ENCODE peak calls at places on chromosomes 5 and 9, in four cellular contexts. X is activated T-cell treated with anti-CD3 and anti-CD28 coated beads, Interleukin-2, amount 50 U/mL, for 4 hours; A is mucosa of descending colon; S is SJSA1. N is an unnamed sample.

GRCh38 chr5:176542596-176543427 is 5.6 kb upstream of the RNF44 start:
- DNase-seq in X (no peak), A (peak), S (no peak), N (peak)

GRCh38 chr5:74763504-74763903 is 3.4 kb downstream of the GFM2 start:
- DNase-seq in X (no peak), A (no peak), S (no peak), N (no peak)

GRCh38 chr5:116440329-116440895 is 134.2 kb downstream of the SEMA6A start:
- DNase-seq in X (no peak), A (no peak), S (no peak), N (no peak)

GRCh38 chr9:6630502-6631206 is 14.9 kb downstream of the GLDC start:
- DNase-seq in X (no peak), A (no peak), S (no peak), N (no peak)

GRCh38 chr5:16427572-16427971 is 38.0 kb downstream of the ZNF622 start:
- DNase-seq in X (no peak), A (no peak), S (no peak), N (no peak)

GRCh38 chr5:10567781-10568321 is 4.0 kb downstream of the ANKRD33B start:
- DNase-seq in X (no peak), A (no peak), S (peak), N (no peak)

GRCh38 chr5:98769256-98770157 is 4.0 kb upstream of the RGMB start:
- DNase-seq in X (no peak), A (peak), S (peak), N (peak)

GRCh38 chr9:126621919-126622735 is 8.4 kb downstream of the LMX1B start:
- DNase-seq in X (no peak), A (no peak), S (no peak), N (no peak)

GRCh38 chr5:67815455-67816391 is 399.8 kb upstream of the PIK3R1 start:
- DNase-seq in X (no peak), A (no peak), S (no peak), N (no peak)

GRCh38 chr5:178296066-178296465 is 63.5 kb upstream of the PHYKPL start:
- DNase-seq in X (no peak), A (peak), S (no peak), N (no peak)

GRCh38 chr9:126799051-126799450 is 5.8 kb upstream of the ZBTB43 start:
- DNase-seq in X (no peak), A (no peak), S (no peak), N (no peak)

GRCh38 chr9:35616681-35617459 is 1.3 kb downstream of the CD72 start:
- DNase-seq in X (peak), A (peak), S (peak), N (peak)

GRCh38 chr9:78396087-78396486 is 99.2 kb downstream of the PSAT1 start:
- DNase-seq in X (no peak), A (no peak), S (no peak), N (no peak)

N was measured in SW 1271.